ENCODE peak calls at places on chromosomes 1 and 21, in seven cellular contexts. One of them, this sample, is unnamed. For H3K4me1, the result is how much of the 10 kb centered on the place peaks cover.

GRCh38 chr1:42035205-42035829 is 116.6 kb upstream of the HIVEP3 start:
- DNase-seq in adrenal gland: peak
- DNase-seq in GM12878: no peak
- DNase-seq in K562: peak
- DNase-seq in tibial nerve: peak
- DNase-seq in transverse colon: no peak
- DNase-seq in body of pancreas: peak
- DNase-seq in this sample: peak

GRCh38 chr21:35332841-35333426 is 283.8 kb upstream of the RUNX1 start:
- DNase-seq in body of pancreas: no peak
- DNase-seq in tibial nerve: no peak
- DNase-seq in adrenal gland: no peak
- DNase-seq in GM12878: no peak
- DNase-seq in K562: no peak
- DNase-seq in transverse colon: no peak
- DNase-seq in this sample: no peak

GRCh38 chr1:51234721-51235425 is 1.2 kb upstream of the RNF11 start:
- DNase-seq in tibial nerve: peak
- DNase-seq in GM12878: peak
- DNase-seq in body of pancreas: peak
- DNase-seq in K562: peak
- DNase-seq in adrenal gland: peak
- DNase-seq in transverse colon: peak
- DNase-seq in this sample: peak

GRCh38 chr21:44773291-44773932 is 28.2 kb downstream of the UBE2G2 start:
- DNase-seq in tibial nerve: no peak
- DNase-seq in adrenal gland: no peak
- DNase-seq in transverse colon: no peak
- DNase-seq in GM12878: no peak
- DNase-seq in body of pancreas: no peak
- DNase-seq in K562: no peak
- DNase-seq in this sample: no peak

GRCh38 chr1:183365676-183366075 is 52.5 kb downstream of the NMNAT2 start:
- DNase-seq in body of pancreas: no peak
- DNase-seq in transverse colon: no peak
- DNase-seq in K562: no peak
- DNase-seq in tibial nerve: no peak
- DNase-seq in GM12878: no peak
- DNase-seq in adrenal gland: no peak
- DNase-seq in this sample: no peak

GRCh38 chr1:200027264-200027823 is at the start of gene NR5A2:
- DNase-seq in GM12878: no peak
- DNase-seq in K562: no peak
- DNase-seq in tibial nerve: no peak
- DNase-seq in adrenal gland: no peak
- DNase-seq in transverse colon: no peak
- DNase-seq in body of pancreas: no peak
- DNase-seq in this sample: no peak

GRCh38 chr1:86692636-86693035 is 11.7 kb upstream of the SH3GLB1 start:
- DNase-seq in body of pancreas: no peak
- DNase-seq in tibial nerve: no peak
- DNase-seq in GM12878: no peak
- DNase-seq in transverse colon: no peak
- DNase-seq in K562: no peak
- DNase-seq in adrenal gland: no peak
- DNase-seq in this sample: no peak

GRCh38 chr1:12188115-12188514 is 21.3 kb downstream of the TNFRSF1B start:
- DNase-seq in body of pancreas: no peak
- DNase-seq in tibial nerve: no peak
- DNase-seq in transverse colon: no peak
- DNase-seq in K562: no peak
- DNase-seq in GM12878: no peak
- DNase-seq in adrenal gland: no peak
- DNase-seq in this sample: no peak

GRCh38 chr1:18649713-18650370 is 19.2 kb downstream of the PAX7 start:
- DNase-seq in K562: no peak
- DNase-seq in GM12878: no peak
- DNase-seq in adrenal gland: no peak
- DNase-seq in transverse colon: no peak
- DNase-seq in body of pancreas: no peak
- DNase-seq in tibial nerve: no peak
- DNase-seq in this sample: no peak

GRCh38 chr1:226981838-226982237 is 41.7 kb downstream of the COQ8A start:
- DNase-seq in transverse colon: no peak
- DNase-seq in K562: no peak
- DNase-seq in GM12878: no peak
- DNase-seq in adrenal gland: peak
- DNase-seq in body of pancreas: no peak
- DNase-seq in tibial nerve: no peak
- DNase-seq in this sample: no peak

GRCh38 chr1:55010887-55011217 is 12.1 kb downstream of the BSND start:
- DNase-seq in body of pancreas: no peak
- DNase-seq in adrenal gland: no peak
- DNase-seq in tibial nerve: no peak
- DNase-seq in GM12878: no peak
- DNase-seq in K562: no peak
- DNase-seq in transverse colon: no peak
- DNase-seq in this sample: no peak

GRCh38 chr1:61053712-61054608 is 28.4 kb upstream of the NFIA start:
- DNase-seq in adrenal gland: peak
- DNase-seq in body of pancreas: peak
- DNase-seq in transverse colon: peak
- DNase-seq in tibial nerve: peak
- DNase-seq in GM12878: no peak
- DNase-seq in K562: peak
- DNase-seq in this sample: peak

GRCh38 chr21:32278518-32279376 is at the start of gene MIS18A:
- DNase-seq in K562: peak
- DNase-seq in body of pancreas: peak
- DNase-seq in adrenal gland: peak
- DNase-seq in transverse colon: peak
- DNase-seq in GM12878: peak
- DNase-seq in tibial nerve: peak
- DNase-seq in this sample: peak

GRCh38 chr1:39866767-39867166 is 16.5 kb downstream of the TRIT1 start:
- DNase-seq in adrenal gland: no peak
- DNase-seq in GM12878: no peak
- DNase-seq in body of pancreas: no peak
- DNase-seq in tibial nerve: no peak
- DNase-seq in K562: no peak
- DNase-seq in transverse colon: no peak
- DNase-seq in this sample: no peak

GRCh38 chr1:240271081-240271480 is 179.4 kb downstream of the FMN2 start:
- DNase-seq in transverse colon: no peak
- DNase-seq in body of pancreas: no peak
- DNase-seq in tibial nerve: no peak
- DNase-seq in K562: no peak
- DNase-seq in adrenal gland: no peak
- DNase-seq in GM12878: no peak
- DNase-seq in this sample: no peak

GRCh38 chr1:163072658-163073057 is 3.5 kb downstream of the RGS4 start:
- DNase-seq in body of pancreas: no peak
- DNase-seq in GM12878: no peak
- DNase-seq in transverse colon: no peak
- DNase-seq in K562: no peak
- DNase-seq in tibial nerve: no peak
- DNase-seq in adrenal gland: no peak
- DNase-seq in this sample: no peak

GRCh38 chr1:22575532-22576147 is 12.4 kb downstream of the EPHA8 start:
- DNase-seq in body of pancreas: no peak
- DNase-seq in transverse colon: no peak
- DNase-seq in adrenal gland: no peak
- DNase-seq in K562: no peak
- DNase-seq in GM12878: no peak
- DNase-seq in tibial nerve: no peak
- DNase-seq in this sample: no peak

GRCh38 chr1:209319549-209319948 is 264.0 kb upstream of the CAMK1G start:
- DNase-seq in transverse colon: no peak
- DNase-seq in tibial nerve: no peak
- DNase-seq in adrenal gland: no peak
- DNase-seq in body of pancreas: no peak
- DNase-seq in GM12878: no peak
- DNase-seq in K562: no peak
- DNase-seq in this sample: no peak

DNA sequence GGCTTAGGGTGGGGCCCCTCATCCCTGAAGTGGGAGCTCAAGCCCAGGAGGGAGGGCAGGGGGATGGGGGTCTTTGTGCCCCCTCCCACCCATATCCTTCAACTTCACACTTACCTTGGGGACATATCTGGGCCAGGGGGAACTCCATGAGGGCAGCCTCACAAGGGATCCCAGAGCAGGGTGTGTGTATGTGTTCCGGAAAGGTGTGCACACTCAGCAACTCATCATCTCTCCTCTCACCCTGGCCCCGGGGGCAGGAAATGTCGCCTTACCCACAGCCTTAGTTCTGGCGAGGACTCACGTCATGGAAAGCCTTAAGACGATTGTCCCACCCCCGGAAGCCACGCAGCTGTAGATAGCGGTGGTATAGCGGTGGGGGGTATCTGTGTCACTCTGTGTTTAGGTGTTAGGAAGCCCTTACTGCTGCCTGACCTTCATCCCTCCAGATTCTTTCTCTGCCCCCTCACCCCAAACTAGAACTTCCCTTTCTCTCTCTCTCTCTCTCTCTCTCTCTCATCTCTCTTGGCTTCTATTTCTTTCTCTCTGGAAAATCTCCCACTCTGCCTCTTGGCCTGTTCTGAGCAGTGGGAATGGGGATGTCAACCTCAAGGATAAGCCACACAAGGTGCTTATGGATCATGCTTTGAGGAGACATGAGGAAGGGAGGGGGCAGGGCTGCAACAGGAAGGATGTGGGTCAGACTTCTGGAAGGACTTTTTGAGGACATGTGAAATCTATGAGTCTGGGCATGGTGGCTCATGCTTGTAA is at the start of gene SH2D2A:
- DNase-seq in GM12878: peak
- DNase-seq in adrenal gland: peak
- DNase-seq in K562: peak
- DNase-seq in body of pancreas: peak
- DNase-seq in tibial nerve: no peak
- DNase-seq in transverse colon: peak
- DNase-seq in this sample: peak
- TF ChIP-seq POLR2A in GM12878: peak
- TF ChIP-seq POLR2A in adrenal gland: no peak
- TF ChIP-seq POLR2A in K562: peak
- TF ChIP-seq POLR2A in body of pancreas: no peak
- TF ChIP-seq POLR2A in tibial nerve: no peak
- TF ChIP-seq POLR2A in transverse colon: peak
- TF ChIP-seq POLR2A in this sample: peak

GRCh38 chr1:100359139-100359538 is 6.8 kb downstream of the CDC14A start:
- DNase-seq in GM12878: no peak
- DNase-seq in tibial nerve: no peak
- DNase-seq in K562: no peak
- DNase-seq in body of pancreas: no peak
- DNase-seq in adrenal gland: no peak
- DNase-seq in transverse colon: no peak
- DNase-seq in this sample: no peak
- H3K4me1 ChIP-seq in GM12878: under half
- H3K4me1 ChIP-seq in tibial nerve: half or more
- H3K4me1 ChIP-seq in K562: under half
- H3K4me1 ChIP-seq in body of pancreas: under half
- H3K4me1 ChIP-seq in adrenal gland: under half
- H3K4me1 ChIP-seq in transverse colon: under half
- H3K4me1 ChIP-seq in this sample: under half

GRCh38 chr1:202811296-202812175 is 782 bp downstream of the PCAT6 start:
- DNase-seq in GM12878: no peak
- DNase-seq in adrenal gland: no peak
- DNase-seq in body of pancreas: peak
- DNase-seq in transverse colon: peak
- DNase-seq in tibial nerve: no peak
- DNase-seq in K562: peak
- DNase-seq in this sample: no peak
- H3K27ac ChIP-seq in GM12878: no peak
- H3K27ac ChIP-seq in adrenal gland: no peak
- H3K27ac ChIP-seq in body of pancreas: peak
- H3K27ac ChIP-seq in transverse colon: peak
- H3K27ac ChIP-seq in tibial nerve: peak
- H3K27ac ChIP-seq in K562: peak
- H3K27ac ChIP-seq in this sample: peak

GRCh38 chr1:53888716-53889115 is 881 bp downstream of the YIPF1 start:
- DNase-seq in body of pancreas: no peak
- DNase-seq in K562: no peak
- DNase-seq in adrenal gland: no peak
- DNase-seq in tibial nerve: no peak
- DNase-seq in transverse colon: no peak
- DNase-seq in GM12878: no peak
- DNase-seq in this sample: no peak

GRCh38 chr1:53890522-53890941 is 935 bp upstream of the YIPF1 start:
- DNase-seq in GM12878: no peak
- DNase-seq in body of pancreas: no peak
- DNase-seq in tibial nerve: no peak
- DNase-seq in K562: no peak
- DNase-seq in adrenal gland: no peak
- DNase-seq in transverse colon: no peak
- DNase-seq in this sample: no peak

GRCh38 chr1:53891021-53891420 is 1.4 kb upstream of the YIPF1 start:
- DNase-seq in tibial nerve: no peak
- DNase-seq in adrenal gland: no peak
- DNase-seq in transverse colon: no peak
- DNase-seq in K562: peak
- DNase-seq in body of pancreas: no peak
- DNase-seq in GM12878: no peak
- DNase-seq in this sample: no peak

GRCh38 chr1:53891678-53892077 is 2.1 kb upstream of the YIPF1 start:
- DNase-seq in body of pancreas: no peak
- DNase-seq in K562: peak
- DNase-seq in adrenal gland: no peak
- DNase-seq in transverse colon: no peak
- DNase-seq in GM12878: no peak
- DNase-seq in tibial nerve: no peak
- DNase-seq in this sample: no peak

DNA sequence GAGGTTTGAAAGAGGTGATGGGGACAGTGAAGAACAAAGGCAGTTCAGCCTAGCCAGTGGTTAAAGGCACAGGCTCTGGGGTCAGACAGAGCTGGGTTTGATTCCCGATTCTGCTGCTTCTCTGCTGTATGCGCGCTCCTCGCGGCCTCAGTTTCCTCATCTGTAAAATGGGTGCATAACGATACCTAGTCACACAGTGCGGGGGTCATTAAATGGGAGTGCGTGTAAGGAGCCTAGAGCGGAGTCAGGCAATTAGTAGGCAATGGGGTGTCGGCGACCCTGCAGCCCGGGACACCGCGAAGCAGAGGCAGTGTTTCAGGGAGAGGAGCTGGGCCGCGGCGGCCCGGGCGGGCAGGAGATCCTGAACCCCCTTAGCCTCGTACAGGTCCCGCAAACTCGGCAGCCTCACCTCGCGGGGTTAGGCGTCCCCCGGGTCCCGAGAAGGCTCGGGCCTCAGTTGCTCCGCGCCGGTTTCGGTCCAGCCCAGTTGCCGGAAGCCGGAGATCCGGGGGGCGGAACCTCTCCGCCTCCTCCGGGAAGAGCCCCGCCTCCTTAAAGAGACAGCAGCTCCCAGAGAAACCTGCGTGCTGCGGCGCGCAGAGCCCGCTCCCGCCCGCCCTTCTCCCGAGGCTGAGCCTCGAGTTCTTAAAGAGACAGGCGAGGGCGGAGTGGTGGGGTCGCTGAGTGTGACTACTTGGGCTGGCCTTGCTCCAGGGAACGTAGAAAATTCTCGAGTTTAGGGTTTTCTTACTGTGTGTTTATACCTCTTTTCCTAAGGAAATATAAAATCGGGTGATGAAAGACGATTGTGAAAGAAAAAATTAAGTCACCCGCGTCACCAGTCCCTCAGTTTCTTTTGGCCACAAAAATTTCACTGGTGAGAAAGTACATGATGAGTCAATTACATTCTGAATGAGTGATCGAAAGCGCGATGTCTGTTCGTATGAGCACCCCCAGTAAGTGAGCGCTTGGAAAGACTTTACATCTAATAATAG is at the start of gene YIPF1:
- DNase-seq in adrenal gland: peak
- DNase-seq in GM12878: peak
- DNase-seq in body of pancreas: peak
- DNase-seq in tibial nerve: peak
- DNase-seq in K562: peak
- DNase-seq in transverse colon: peak
- DNase-seq in this sample: peak
- TF ChIP-seq POLR2A in adrenal gland: peak
- TF ChIP-seq POLR2A in GM12878: peak
- TF ChIP-seq POLR2A in body of pancreas: no peak
- TF ChIP-seq POLR2A in tibial nerve: no peak
- TF ChIP-seq POLR2A in K562: peak
- TF ChIP-seq POLR2A in transverse colon: peak
- TF ChIP-seq POLR2A in this sample: peak